ENCODE peak calls at places on chromosomes 13 and 19, in six cellular contexts. Q is ACHN, B is EH, M is T-helper 9 cell, V is neural crest cell, X is T-helper 1 cell. F is an unnamed sample.

GRCh38 chr13:55632402-55632801 is 1508.3 kb upstream of the PRR20A start:
- DNase-seq in V (no peak), X (no peak), M (no peak), Q (no peak), B (no peak), F (no peak)

GRCh38 chr13:80199067-80199466 is 141.9 kb downstream of the SPRY2 start:
- DNase-seq in X (no peak), V (no peak), Q (no peak), B (no peak), M (no peak), F (no peak)

GRCh38 chr13:38394777-38395504 is 45.3 kb downstream of the UFM1 start:
- DNase-seq in X (no peak), M (no peak), Q (no peak), V (no peak), B (peak), F (no peak)

GRCh38 chr13:63327584-63327983 is 1911.9 kb upstream of the PCDH20 start:
- DNase-seq in Q (no peak), M (no peak), B (no peak), X (no peak), V (no peak), F (no peak)

GRCh38 chr13:20847298-20847697 is 55.2 kb downstream of the XPO4 start:
- DNase-seq in X (no peak), B (no peak), Q (no peak), V (no peak), M (no peak), F (no peak)

GRCh38 chr19:55549500-55550320 is 4.4 kb upstream of the SBK3 start:
- DNase-seq in Q (peak), V (peak), X (no peak), B (peak), M (no peak), F (no peak)

GRCh38 chr19:39411006-39411831 is 1.2 kb upstream of the PLEKHG2 start:
- DNase-seq in X (no peak), M (no peak), V (no peak), Q (peak), B (peak), F (no peak)

GRCh38 chr19:56253737-56254136 is 18.8 kb upstream of the EDDM13 start:
- DNase-seq in X (no peak), V (no peak), M (no peak), Q (peak), B (peak), F (no peak)

GRCh38 chr13:91017669-91018053 is 329.8 kb upstream of the MIR17HG start:
- DNase-seq in V (peak), B (no peak), M (no peak), X (no peak), Q (peak), F (no peak)

F was measured in naive thymus-derived CD8-positive, alpha-beta T cell.